ENCODE peak calls at places on chromosomes 2 and 18, in four cellular contexts. X is HFFc6, P is GM10248, Q is lower leg skin. G is an unnamed sample.

GRCh38 chr2:241564596-241565411 is 6.3 kb downstream of the BOK start:
- DNase-seq in Q (no peak), X (no peak), P (no peak), G (no peak)

GRCh38 chr2:220036431-220036830 is 409.0 kb downstream of the SLC4A3 start:
- DNase-seq in P (no peak), Q (no peak), X (no peak), G (no peak)

GRCh38 chr2:45889053-45889452 is 237.6 kb downstream of the PRKCE start:
- DNase-seq in P (peak), X (no peak), Q (no peak), G (no peak)

GRCh38 chr2:221346411-221346810 is 225.7 kb downstream of the EPHA4 start:
- DNase-seq in P (no peak), Q (no peak), X (no peak), G (no peak)

GRCh38 chr2:197809064-197809463 is 4.7 kb downstream of the PLCL1 start:
- DNase-seq in P (no peak), Q (no peak), X (no peak), G (no peak)

GRCh38 chr18:23528580-23529472 is 25.5 kb downstream of the RMC1 start:
- DNase-seq in P (no peak), X (no peak), Q (peak), G (no peak)

GRCh38 chr18:73908323-73908722 is 239.3 kb downstream of the FBXO15 start:
- DNase-seq in P (no peak), Q (no peak), X (peak), G (peak)

GRCh38 chr2:200042102-200042735 is 86.8 kb downstream of the MAIP1 start:
- DNase-seq in Q (no peak), P (no peak), X (peak), G (peak)

GRCh38 chr2:72696559-72696958 is 129.3 kb downstream of the EXOC6B start:
- DNase-seq in Q (no peak), X (no peak), P (no peak), G (no peak)

GRCh38 chr2:55916473-55917049 is 7.0 kb downstream of the EFEMP1 start:
- DNase-seq in Q (no peak), P (no peak), X (no peak), G (no peak)

GRCh38 chr2:73031725-73032701 is 39.5 kb downstream of the SFXN5 start:
- DNase-seq in Q (no peak), X (no peak), P (no peak), G (no peak)

GRCh38 chr18:13527730-13528129 is 198.6 kb downstream of the FAM210A start:
- DNase-seq in X (no peak), Q (no peak), P (no peak), G (no peak)

GRCh38 chr18:12960395-12960794 is 12.6 kb downstream of the SEH1L start:
- DNase-seq in X (no peak), Q (no peak), P (no peak), G (no peak)

GRCh38 chr2:125745514-125745913 is 910.4 kb upstream of the GYPC start:
- DNase-seq in P (no peak), X (peak), Q (no peak), G (no peak)

GRCh38 chr18:7941533-7941932 is 374.4 kb downstream of the PTPRM start:
- DNase-seq in X (no peak), P (no peak), Q (no peak), G (no peak)

GRCh38 chr2:239608723-239609122 is 207.9 kb upstream of the HDAC4 start:
- DNase-seq in Q (no peak), X (no peak), P (no peak), G (no peak)

GRCh38 chr2:136185991-136186771 is 68.2 kb upstream of the CXCR4 start:
- DNase-seq in P (no peak), Q (no peak), X (no peak), G (no peak)

GRCh38 chr18:74731097-74731496 is 133.4 kb downstream of the ZNF407 start:
- DNase-seq in P (no peak), Q (no peak), X (peak), G (peak)

GRCh38 chr18:62037012-62037742 is 144.4 kb upstream of the RNF152 start:
- DNase-seq in X (no peak), P (no peak), Q (no peak), G (no peak)

G was measured in astrocyte of the cerebellum.